ENCODE peak calls at places on chromosomes 5 and 9, in ten cellular contexts. One of them, this sample, is unnamed.

GRCh38 chr9:71549023-71549422 is 219.3 kb downstream of the CEMIP2 start:
- DNase-seq in GM04503: no peak
- DNase-seq in T47D: no peak
- DNase-seq in brain microvascular endothelial cell: no peak
- DNase-seq in psoas muscle: no peak
- DNase-seq in uterus: no peak
- DNase-seq in Caki2: no peak
- DNase-seq in breast epithelium: no peak
- DNase-seq in A172: no peak
- DNase-seq in NCI-H2081: no peak
- DNase-seq in this sample: no peak

GRCh38 chr9:97773723-97774122 is 76.6 kb upstream of the XPA start:
- DNase-seq in GM04503: no peak
- DNase-seq in T47D: no peak
- DNase-seq in brain microvascular endothelial cell: peak; percentile 44
- DNase-seq in psoas muscle: peak; percentile 23
- DNase-seq in uterus: no peak
- DNase-seq in Caki2: no peak
- DNase-seq in breast epithelium: no peak
- DNase-seq in A172: peak; percentile 18
- DNase-seq in NCI-H2081: no peak
- DNase-seq in this sample: no peak

GRCh38 chr5:157076558-157076957 is 17.6 kb upstream of the HAVCR1 start:
- DNase-seq in GM04503: peak; percentile 6
- DNase-seq in T47D: no peak
- DNase-seq in brain microvascular endothelial cell: peak; percentile 29
- DNase-seq in psoas muscle: no peak
- DNase-seq in uterus: no peak
- DNase-seq in Caki2: peak; percentile 75
- DNase-seq in breast epithelium: no peak
- DNase-seq in A172: peak; percentile 71
- DNase-seq in NCI-H2081: no peak
- DNase-seq in this sample: no peak

GRCh38 chr9:111068816-111069215 is 30.5 kb upstream of the LPAR1 start:
- DNase-seq in GM04503: no peak
- DNase-seq in T47D: no peak
- DNase-seq in brain microvascular endothelial cell: no peak
- DNase-seq in psoas muscle: no peak
- DNase-seq in uterus: no peak
- DNase-seq in Caki2: no peak
- DNase-seq in breast epithelium: no peak
- DNase-seq in A172: no peak
- DNase-seq in NCI-H2081: no peak
- DNase-seq in this sample: no peak

GRCh38 chr5:83924891-83925290 is 204.2 kb upstream of the HAPLN1 start:
- DNase-seq in GM04503: no peak
- DNase-seq in T47D: no peak
- DNase-seq in brain microvascular endothelial cell: peak; percentile 74
- DNase-seq in psoas muscle: no peak
- DNase-seq in uterus: no peak
- DNase-seq in Caki2: no peak
- DNase-seq in breast epithelium: no peak
- DNase-seq in A172: peak; percentile 65
- DNase-seq in NCI-H2081: no peak
- DNase-seq in this sample: no peak

GRCh38 chr9:87556821-87557220 is 59.2 kb downstream of the DAPK1 start:
- DNase-seq in GM04503: no peak
- DNase-seq in T47D: no peak
- DNase-seq in brain microvascular endothelial cell: no peak
- DNase-seq in psoas muscle: no peak
- DNase-seq in uterus: peak; percentile 31
- DNase-seq in Caki2: no peak
- DNase-seq in breast epithelium: no peak
- DNase-seq in A172: no peak
- DNase-seq in NCI-H2081: no peak
- DNase-seq in this sample: no peak

GRCh38 chr9:37152365-37152764 is 32.0 kb downstream of the ZCCHC7 start:
- DNase-seq in GM04503: no peak
- DNase-seq in T47D: no peak
- DNase-seq in brain microvascular endothelial cell: no peak
- DNase-seq in psoas muscle: no peak
- DNase-seq in uterus: no peak
- DNase-seq in Caki2: no peak
- DNase-seq in breast epithelium: no peak
- DNase-seq in A172: no peak
- DNase-seq in NCI-H2081: no peak
- DNase-seq in this sample: no peak

GRCh38 chr9:89079421-89079820 is 88.2 kb downstream of the S1PR3 start:
- DNase-seq in GM04503: no peak
- DNase-seq in T47D: no peak
- DNase-seq in brain microvascular endothelial cell: no peak
- DNase-seq in psoas muscle: no peak
- DNase-seq in uterus: no peak
- DNase-seq in Caki2: no peak
- DNase-seq in breast epithelium: no peak
- DNase-seq in A172: no peak
- DNase-seq in NCI-H2081: no peak
- DNase-seq in this sample: no peak

GRCh38 chr9:129667850-129668249 is 2.4 kb downstream of the PRRX2 start:
- DNase-seq in GM04503: no peak
- DNase-seq in T47D: no peak
- DNase-seq in brain microvascular endothelial cell: no peak
- DNase-seq in psoas muscle: no peak
- DNase-seq in uterus: no peak
- DNase-seq in Caki2: no peak
- DNase-seq in breast epithelium: no peak
- DNase-seq in A172: no peak
- DNase-seq in NCI-H2081: no peak
- DNase-seq in this sample: no peak